ENCODE peak calls at places on chromosomes 3 and 15, in four cellular contexts. A, K, P and G are unnamed samples.
A peak's percentile ranks its signal among the peaks of the same experiment; 100 is the strongest.

GRCh38 chr3:187739125-187739560 is 6.1 kb downstream of the BCL6 start:
- DNase-seq in A (no peak), K (no peak), P (no peak), G (peak; percentile 43)

GRCh38 chr3:54600441-54601204 is 327.2 kb downstream of the LRTM1 start:
- DNase-seq in A (no peak), K (no peak), P (no peak), G (peak; percentile 21)

GRCh38 chr3:186264608-186265400 is 97.2 kb downstream of the DGKG start:
- DNase-seq in A (no peak), K (no peak), P (no peak), G (no peak)

GRCh38 chr3:171284308-171285075 is 175.7 kb downstream of the TNIK start:
- DNase-seq in A (peak; percentile 98), K (peak; percentile 3), P (peak; percentile 76), G (no peak)

GRCh38 chr15:56524915-56525314 is 60.0 kb upstream of the MNS1 start:
- DNase-seq in A (peak; percentile 39), K (no peak), P (no peak), G (no peak)

GRCh38 chr15:29681946-29682345 is 140.3 kb downstream of the TJP1 start:
- DNase-seq in A (no peak), K (no peak), P (no peak), G (no peak)

GRCh38 chr15:67126551-67127333 is 61.3 kb downstream of the SMAD3 start:
- DNase-seq in A (peak; percentile 20), K (no peak), P (peak; percentile 49), G (no peak)

GRCh38 chr15:89230277-89230676 is 8.9 kb upstream of the RLBP1 start:
- DNase-seq in A (peak; percentile 33), K (no peak), P (no peak), G (peak; percentile 38)

GRCh38 chr3:186239321-186239720 is 122.7 kb downstream of the DGKG start:
- DNase-seq in A (peak; percentile 16), K (no peak), P (peak; percentile 19), G (peak; percentile 94)

GRCh38 chr15:42133892-42134502 is 22.4 kb downstream of the PLA2G4F start:
- DNase-seq in A (peak; percentile 61), K (peak; percentile 50), P (peak; percentile 79), G (peak; percentile 89)

GRCh38 chr3:193061157-193061556 is 143.5 kb upstream of the MB21D2 start:
- DNase-seq in A (no peak), K (no peak), P (no peak), G (no peak)

GRCh38 chr3:74862501-74862900 is 248.0 kb upstream of the CNTN3 start:
- DNase-seq in A (peak; percentile 45), K (no peak), P (no peak), G (no peak)

GRCh38 chr15:99305761-99306505 is 54.7 kb downstream of the LRRC28 start:
- DNase-seq in A (peak; percentile 22), K (no peak), P (peak; percentile 65), G (peak; percentile 59)

GRCh38 chr3:38117748-38118420 is 19.0 kb downstream of the ACAA1 start:
- DNase-seq in A (peak; percentile 78), K (peak; percentile 80), P (peak; percentile 74), G (peak; percentile 71)

GRCh38 chr15:65335278-65336055 is 31.0 kb downstream of the RNU5B-1 start:
- DNase-seq in A (no peak), K (peak; percentile 5), P (no peak), G (no peak)

GRCh38 chr3:27728195-27729087 is 6.3 kb upstream of the EOMES start:
- DNase-seq in A (peak; percentile 25), K (peak; percentile 48), P (no peak), G (peak; percentile 96)

GRCh38 chr3:50322386-50323091 is at the start of gene HYAL2:
- DNase-seq in A (no peak), K (no peak), P (no peak), G (peak; percentile 77)

GRCh38 chr3:108006077-108006675 is 84.7 kb downstream of the CD47 start:
- DNase-seq in A (peak; percentile 14), K (peak; percentile 21), P (peak; percentile 51), G (no peak)

GRCh38 chr3:54003136-54003535 is 111.5 kb upstream of the SELENOK start:
- DNase-seq in A (no peak), K (no peak), P (no peak), G (no peak)

GRCh38 chr3:59341441-59341840 is 291.6 kb upstream of the CFAP20DC start:
- DNase-seq in A (no peak), K (no peak), P (no peak), G (no peak)

GRCh38 chr3:16908006-16908405 is 23.3 kb downstream of the PLCL2 start:
- DNase-seq in A (no peak), K (no peak), P (no peak), G (no peak)

GRCh38 chr3:175338775-175339535 is 479.8 kb downstream of the NAALADL2 start:
- DNase-seq in A (peak; percentile 89), K (no peak), P (peak; percentile 74), G (peak; percentile 41)

GRCh38 chr3:141366285-141367037 is 1.8 kb upstream of the ZBTB38 start:
- DNase-seq in A (peak; percentile 83), K (no peak), P (peak; percentile 73), G (no peak)

GRCh38 chr15:69161878-69162213 is 1.4 kb downstream of the GLCE start:
- DNase-seq in A (no peak), K (no peak), P (no peak), G (no peak)

GRCh38 chr3:34077796-34078195 is 279.4 kb downstream of the PDCD6IP start:
- DNase-seq in A (no peak), K (peak; percentile 45), P (no peak), G (no peak)
- TF ChIP-seq EZH2phosphoT487 in A (no peak), K (no peak), P (no peak), G (no peak)

DNA sequence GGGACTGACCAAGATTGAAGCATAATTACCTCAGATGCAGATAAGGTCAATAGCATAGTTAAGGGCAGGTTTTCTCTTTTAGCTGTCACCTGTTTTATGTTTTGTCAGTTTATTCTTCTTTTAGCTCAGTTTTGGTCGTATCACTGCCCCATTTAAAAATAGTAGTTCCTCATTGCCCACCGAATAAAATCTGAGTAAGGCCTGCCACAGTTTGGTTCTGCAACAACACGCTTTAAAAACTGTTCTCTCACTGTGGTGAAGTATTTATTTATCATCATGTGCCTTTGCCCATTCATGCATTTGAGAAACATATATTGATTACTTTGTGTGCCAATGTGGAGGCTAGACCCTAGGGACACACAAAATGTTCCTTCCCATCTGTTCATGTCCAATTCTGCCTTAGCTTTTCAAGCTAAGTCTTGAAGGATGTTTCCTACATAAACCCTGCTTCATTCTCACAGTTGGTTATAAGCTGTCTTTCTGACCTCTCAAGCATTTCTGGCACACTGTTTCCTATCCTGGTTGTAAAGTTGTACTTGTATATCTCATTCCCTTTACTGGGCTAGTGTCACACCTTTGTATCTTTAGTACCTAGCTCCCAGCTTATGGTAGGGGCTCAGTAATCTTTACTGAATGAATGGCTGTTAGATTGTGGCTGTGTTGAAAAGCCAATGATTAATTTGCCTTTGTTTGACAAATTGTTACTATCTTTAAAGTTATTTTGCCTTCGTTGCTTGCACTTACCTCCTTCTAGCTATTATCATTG is 23.9 kb downstream of the AKAP13 start:
- DNase-seq in A (no peak), K (no peak), P (no peak), G (no peak)
- H3K4me1 ChIP-seq in A (peaks cover 67% of the 10 kb centered on the region), K (peaks cover 47% of the 10 kb centered on the region), P (peaks cover 54% of the 10 kb centered on the region), G (peaks cover 27% of the 10 kb centered on the region)

GRCh38 chr15:91102546-91103330 is 2.7 kb downstream of the SV2B start:
- DNase-seq in A (no peak), K (no peak), P (no peak), G (no peak)

GRCh38 chr15:91101356-91101920 is 1.4 kb downstream of the SV2B start:
- DNase-seq in A (no peak), K (no peak), P (no peak), G (no peak)

GRCh38 chr15:91098451-91098850 is 1.6 kb upstream of the SV2B start:
- DNase-seq in A (no peak), K (no peak), P (no peak), G (peak; percentile 31)

GRCh38 chr15:91099616-91100560 is at the start of gene SV2B:
- DNase-seq in A (peak; percentile 69), K (peak; percentile 76), P (peak; percentile 28), G (peak; percentile 77)

GRCh38 chr15:91100561-91101355 is 701 bp downstream of the SV2B start:
- DNase-seq in A (peak; percentile 41), K (peak; percentile 37), P (no peak), G (peak; percentile 18)
- TF ChIP-seq EZH2phosphoT487 in A (no peak), K (no peak), P (no peak), G (peak; percentile 20)

GRCh38 chr3:142910280-142910679 is 21.4 kb upstream of the PCOLCE2 start:
- DNase-seq in A (peak; percentile 69), K (no peak), P (no peak), G (no peak)
- H3K4me1 ChIP-seq in A (peaks cover 18% of the 10 kb centered on the region), K (peaks cover 10% of the 10 kb centered on the region), P (no peaks in the 10 kb centered on the region), G (no peaks in the 10 kb centered on the region)

GRCh38 chr3:109683746-109684145 is 346.4 kb upstream of the DPPA4 start:
- DNase-seq in A (peak; percentile 47), K (no peak), P (peak; percentile 30), G (no peak)
- TF ChIP-seq EZH2phosphoT487 in A (no peak), K (no peak), P (no peak), G (no peak)

GRCh38 chr15:84887928-84888327 is 3.5 kb downstream of the SLC28A1 start:
- DNase-seq in A (no peak), K (no peak), P (no peak), G (no peak)
- H3K4me1 ChIP-seq in A (no peaks in the 10 kb centered on the region), K (no peaks in the 10 kb centered on the region), P (no peaks in the 10 kb centered on the region), G (no peaks in the 10 kb centered on the region)

GRCh38 chr15:80989110-80989517 is 505 bp downstream of the MESD start:
- DNase-seq in A (no peak), K (no peak), P (no peak), G (no peak)

GRCh38 chr15:80990955-80991354 is 1.3 kb upstream of the MESD start:
- DNase-seq in A (peak; percentile 47), K (no peak), P (no peak), G (no peak)

GRCh38 chr15:80992436-80992835 is 2.8 kb upstream of the MESD start:
- DNase-seq in A (peak; percentile 69), K (no peak), P (no peak), G (no peak)

GRCh38 chr15:80989518-80990478 is at the start of gene MESD:
- DNase-seq in A (peak; percentile 99), K (peak; percentile 99), P (peak; percentile 92), G (peak; percentile 98)

GRCh38 chr15:80991446-80991845 is 1.8 kb upstream of the MESD start:
- DNase-seq in A (peak; percentile 92), K (no peak), P (peak; percentile 17), G (no peak)
- TF ChIP-seq EZH2phosphoT487 in A (no peak), K (no peak), P (no peak), G (no peak)